ENCODE peak calls at places on chromosome 11, in ten cellular contexts. One of them, this sample, is unnamed.

GRCh38 chr11:61106906-61107470 is 4.7 kb downstream of the CD5 start:
- DNase-seq in AG09309: no peak
- DNase-seq in colonic mucosa: no peak
- DNase-seq in activated T-helper 9 cell treated with anti-CD3 and anti-CD28 coated beads, Interleukin-2, amount 50 U/mL, for 16 hours: no peak
- DNase-seq in T-helper 1 cell: no peak
- DNase-seq in pancreas: no peak
- DNase-seq in stimulated activated CD4-positive, alpha-beta T cell treated with anti-CD3 and anti-CD28 coated beads, TNF-alpha, amount 100 ng/mL, for 1 hour: no peak
- DNase-seq in CD8-positive, alpha-beta memory T cell: no peak
- DNase-seq in LNCaP clone FGC: no peak
- DNase-seq in CD8-positive, alpha-beta T cell: no peak
- DNase-seq in this sample: no peak

GRCh38 chr11:44998051-44998450 is 47.4 kb upstream of the TP53I11 start:
- DNase-seq in pancreas: no peak
- DNase-seq in CD8-positive, alpha-beta memory T cell: no peak
- DNase-seq in activated T-helper 9 cell treated with anti-CD3 and anti-CD28 coated beads, Interleukin-2, amount 50 U/mL, for 16 hours: no peak
- DNase-seq in AG09309: no peak
- DNase-seq in colonic mucosa: no peak
- DNase-seq in CD8-positive, alpha-beta T cell: no peak
- DNase-seq in stimulated activated CD4-positive, alpha-beta T cell treated with anti-CD3 and anti-CD28 coated beads, TNF-alpha, amount 100 ng/mL, for 1 hour: no peak
- DNase-seq in LNCaP clone FGC: no peak
- DNase-seq in T-helper 1 cell: no peak
- DNase-seq in this sample: no peak

GRCh38 chr11:65764434-65764833 is 16.3 kb downstream of the AP5B1 start:
- DNase-seq in CD8-positive, alpha-beta memory T cell: no peak
- DNase-seq in T-helper 1 cell: no peak
- DNase-seq in pancreas: no peak
- DNase-seq in activated T-helper 9 cell treated with anti-CD3 and anti-CD28 coated beads, Interleukin-2, amount 50 U/mL, for 16 hours: no peak
- DNase-seq in colonic mucosa: peak; percentile 29
- DNase-seq in CD8-positive, alpha-beta T cell: no peak
- DNase-seq in AG09309: no peak
- DNase-seq in stimulated activated CD4-positive, alpha-beta T cell treated with anti-CD3 and anti-CD28 coated beads, TNF-alpha, amount 100 ng/mL, for 1 hour: no peak
- DNase-seq in LNCaP clone FGC: no peak
- DNase-seq in this sample: no peak

GRCh38 chr11:93370260-93370659 is 39.7 kb downstream of the DEUP1 start:
- DNase-seq in pancreas: no peak
- DNase-seq in activated T-helper 9 cell treated with anti-CD3 and anti-CD28 coated beads, Interleukin-2, amount 50 U/mL, for 16 hours: no peak
- DNase-seq in T-helper 1 cell: no peak
- DNase-seq in CD8-positive, alpha-beta T cell: no peak
- DNase-seq in LNCaP clone FGC: no peak
- DNase-seq in AG09309: peak; percentile 17
- DNase-seq in colonic mucosa: no peak
- DNase-seq in CD8-positive, alpha-beta memory T cell: no peak
- DNase-seq in stimulated activated CD4-positive, alpha-beta T cell treated with anti-CD3 and anti-CD28 coated beads, TNF-alpha, amount 100 ng/mL, for 1 hour: no peak
- DNase-seq in this sample: no peak

GRCh38 chr11:36719708-36720107 is 121.7 kb upstream of the RAG2 start:
- DNase-seq in AG09309: no peak
- DNase-seq in T-helper 1 cell: no peak
- DNase-seq in stimulated activated CD4-positive, alpha-beta T cell treated with anti-CD3 and anti-CD28 coated beads, TNF-alpha, amount 100 ng/mL, for 1 hour: no peak
- DNase-seq in colonic mucosa: no peak
- DNase-seq in CD8-positive, alpha-beta T cell: no peak
- DNase-seq in CD8-positive, alpha-beta memory T cell: no peak
- DNase-seq in pancreas: no peak
- DNase-seq in activated T-helper 9 cell treated with anti-CD3 and anti-CD28 coated beads, Interleukin-2, amount 50 U/mL, for 16 hours: no peak
- DNase-seq in LNCaP clone FGC: no peak
- DNase-seq in this sample: no peak

GRCh38 chr11:8206251-8207079 is 37.6 kb upstream of the RIC3 start:
- DNase-seq in CD8-positive, alpha-beta T cell: no peak
- DNase-seq in AG09309: no peak
- DNase-seq in pancreas: peak; percentile 42
- DNase-seq in stimulated activated CD4-positive, alpha-beta T cell treated with anti-CD3 and anti-CD28 coated beads, TNF-alpha, amount 100 ng/mL, for 1 hour: no peak
- DNase-seq in T-helper 1 cell: no peak
- DNase-seq in LNCaP clone FGC: no peak
- DNase-seq in colonic mucosa: peak; percentile 32
- DNase-seq in activated T-helper 9 cell treated with anti-CD3 and anti-CD28 coated beads, Interleukin-2, amount 50 U/mL, for 16 hours: no peak
- DNase-seq in CD8-positive, alpha-beta memory T cell: no peak
- DNase-seq in this sample: no peak

GRCh38 chr11:106424111-106424510 is 346.6 kb downstream of the AASDHPPT start:
- DNase-seq in colonic mucosa: no peak
- DNase-seq in pancreas: no peak
- DNase-seq in CD8-positive, alpha-beta T cell: no peak
- DNase-seq in AG09309: no peak
- DNase-seq in stimulated activated CD4-positive, alpha-beta T cell treated with anti-CD3 and anti-CD28 coated beads, TNF-alpha, amount 100 ng/mL, for 1 hour: no peak
- DNase-seq in CD8-positive, alpha-beta memory T cell: no peak
- DNase-seq in activated T-helper 9 cell treated with anti-CD3 and anti-CD28 coated beads, Interleukin-2, amount 50 U/mL, for 16 hours: no peak
- DNase-seq in LNCaP clone FGC: no peak
- DNase-seq in T-helper 1 cell: no peak
- DNase-seq in this sample: no peak

GRCh38 chr11:102974552-102975280 is 19.2 kb upstream of the MMP13 start:
- DNase-seq in LNCaP clone FGC: no peak
- DNase-seq in T-helper 1 cell: no peak
- DNase-seq in pancreas: no peak
- DNase-seq in CD8-positive, alpha-beta memory T cell: no peak
- DNase-seq in AG09309: no peak
- DNase-seq in CD8-positive, alpha-beta T cell: no peak
- DNase-seq in colonic mucosa: no peak
- DNase-seq in activated T-helper 9 cell treated with anti-CD3 and anti-CD28 coated beads, Interleukin-2, amount 50 U/mL, for 16 hours: no peak
- DNase-seq in stimulated activated CD4-positive, alpha-beta T cell treated with anti-CD3 and anti-CD28 coated beads, TNF-alpha, amount 100 ng/mL, for 1 hour: no peak
- DNase-seq in this sample: no peak

GRCh38 chr11:67436459-67437081 is 912 bp downstream of the PTPRCAP start:
- DNase-seq in stimulated activated CD4-positive, alpha-beta T cell treated with anti-CD3 and anti-CD28 coated beads, TNF-alpha, amount 100 ng/mL, for 1 hour: peak; percentile 47
- DNase-seq in T-helper 1 cell: no peak
- DNase-seq in LNCaP clone FGC: no peak
- DNase-seq in activated T-helper 9 cell treated with anti-CD3 and anti-CD28 coated beads, Interleukin-2, amount 50 U/mL, for 16 hours: no peak
- DNase-seq in AG09309: no peak
- DNase-seq in colonic mucosa: no peak
- DNase-seq in CD8-positive, alpha-beta T cell: peak; percentile 66
- DNase-seq in pancreas: no peak
- DNase-seq in CD8-positive, alpha-beta memory T cell: peak; percentile 44
- DNase-seq in this sample: no peak

GRCh38 chr11:77073328-77074001 is 6.7 kb downstream of the CAPN5 start:
- DNase-seq in CD8-positive, alpha-beta memory T cell: no peak
- DNase-seq in pancreas: peak; percentile 61
- DNase-seq in LNCaP clone FGC: no peak
- DNase-seq in colonic mucosa: peak; percentile 94
- DNase-seq in stimulated activated CD4-positive, alpha-beta T cell treated with anti-CD3 and anti-CD28 coated beads, TNF-alpha, amount 100 ng/mL, for 1 hour: no peak
- DNase-seq in T-helper 1 cell: no peak
- DNase-seq in CD8-positive, alpha-beta T cell: no peak
- DNase-seq in activated T-helper 9 cell treated with anti-CD3 and anti-CD28 coated beads, Interleukin-2, amount 50 U/mL, for 16 hours: no peak
- DNase-seq in AG09309: peak; percentile 79
- DNase-seq in this sample: peak; percentile 60

GRCh38 chr11:14275081-14275480 is 83.9 kb downstream of the RRAS2 start:
- DNase-seq in activated T-helper 9 cell treated with anti-CD3 and anti-CD28 coated beads, Interleukin-2, amount 50 U/mL, for 16 hours: no peak
- DNase-seq in CD8-positive, alpha-beta memory T cell: no peak
- DNase-seq in AG09309: no peak
- DNase-seq in T-helper 1 cell: no peak
- DNase-seq in LNCaP clone FGC: no peak
- DNase-seq in pancreas: no peak
- DNase-seq in colonic mucosa: no peak
- DNase-seq in stimulated activated CD4-positive, alpha-beta T cell treated with anti-CD3 and anti-CD28 coated beads, TNF-alpha, amount 100 ng/mL, for 1 hour: no peak
- DNase-seq in CD8-positive, alpha-beta T cell: no peak
- DNase-seq in this sample: no peak

GRCh38 chr11:124788521-124788920 is 11.7 kb downstream of the MSANTD2 start:
- DNase-seq in activated T-helper 9 cell treated with anti-CD3 and anti-CD28 coated beads, Interleukin-2, amount 50 U/mL, for 16 hours: no peak
- DNase-seq in CD8-positive, alpha-beta T cell: no peak
- DNase-seq in stimulated activated CD4-positive, alpha-beta T cell treated with anti-CD3 and anti-CD28 coated beads, TNF-alpha, amount 100 ng/mL, for 1 hour: no peak
- DNase-seq in CD8-positive, alpha-beta memory T cell: no peak
- DNase-seq in LNCaP clone FGC: no peak
- DNase-seq in pancreas: no peak
- DNase-seq in colonic mucosa: no peak
- DNase-seq in AG09309: no peak
- DNase-seq in T-helper 1 cell: no peak
- DNase-seq in this sample: no peak

GRCh38 chr11:11985016-11985715 is 23.3 kb downstream of the DKK3 start:
- DNase-seq in pancreas: no peak
- DNase-seq in LNCaP clone FGC: no peak
- DNase-seq in AG09309: no peak
- DNase-seq in stimulated activated CD4-positive, alpha-beta T cell treated with anti-CD3 and anti-CD28 coated beads, TNF-alpha, amount 100 ng/mL, for 1 hour: no peak
- DNase-seq in T-helper 1 cell: no peak
- DNase-seq in CD8-positive, alpha-beta memory T cell: no peak
- DNase-seq in activated T-helper 9 cell treated with anti-CD3 and anti-CD28 coated beads, Interleukin-2, amount 50 U/mL, for 16 hours: no peak
- DNase-seq in colonic mucosa: no peak
- DNase-seq in CD8-positive, alpha-beta T cell: no peak
- DNase-seq in this sample: no peak

GRCh38 chr11:36309779-36310178 is 13.7 kb downstream of the PRR5L start:
- DNase-seq in activated T-helper 9 cell treated with anti-CD3 and anti-CD28 coated beads, Interleukin-2, amount 50 U/mL, for 16 hours: no peak
- DNase-seq in CD8-positive, alpha-beta memory T cell: no peak
- DNase-seq in CD8-positive, alpha-beta T cell: no peak
- DNase-seq in AG09309: no peak
- DNase-seq in pancreas: no peak
- DNase-seq in colonic mucosa: no peak
- DNase-seq in T-helper 1 cell: no peak
- DNase-seq in stimulated activated CD4-positive, alpha-beta T cell treated with anti-CD3 and anti-CD28 coated beads, TNF-alpha, amount 100 ng/mL, for 1 hour: no peak
- DNase-seq in LNCaP clone FGC: no peak
- DNase-seq in this sample: no peak

GRCh38 chr11:134372961-134373360 is 39.1 kb downstream of the B3GAT1 start:
- DNase-seq in LNCaP clone FGC: no peak
- DNase-seq in T-helper 1 cell: no peak
- DNase-seq in activated T-helper 9 cell treated with anti-CD3 and anti-CD28 coated beads, Interleukin-2, amount 50 U/mL, for 16 hours: no peak
- DNase-seq in AG09309: no peak
- DNase-seq in CD8-positive, alpha-beta T cell: no peak
- DNase-seq in CD8-positive, alpha-beta memory T cell: no peak
- DNase-seq in pancreas: no peak
- DNase-seq in colonic mucosa: no peak
- DNase-seq in stimulated activated CD4-positive, alpha-beta T cell treated with anti-CD3 and anti-CD28 coated beads, TNF-alpha, amount 100 ng/mL, for 1 hour: no peak
- DNase-seq in this sample: no peak

GRCh38 chr11:113572349-113572748 is 97.2 kb upstream of the DRD2 start:
- DNase-seq in CD8-positive, alpha-beta T cell: no peak
- DNase-seq in LNCaP clone FGC: no peak
- DNase-seq in stimulated activated CD4-positive, alpha-beta T cell treated with anti-CD3 and anti-CD28 coated beads, TNF-alpha, amount 100 ng/mL, for 1 hour: no peak
- DNase-seq in pancreas: no peak
- DNase-seq in CD8-positive, alpha-beta memory T cell: no peak
- DNase-seq in T-helper 1 cell: no peak
- DNase-seq in colonic mucosa: no peak
- DNase-seq in AG09309: no peak
- DNase-seq in activated T-helper 9 cell treated with anti-CD3 and anti-CD28 coated beads, Interleukin-2, amount 50 U/mL, for 16 hours: no peak
- DNase-seq in this sample: no peak

GRCh38 chr11:67265633-67266423 is 445 bp upstream of the GRK2 start:
- DNase-seq in CD8-positive, alpha-beta memory T cell: peak; percentile 69
- DNase-seq in pancreas: peak; percentile 71
- DNase-seq in colonic mucosa: peak; percentile 83
- DNase-seq in AG09309: no peak
- DNase-seq in LNCaP clone FGC: no peak
- DNase-seq in T-helper 1 cell: peak; percentile 57
- DNase-seq in stimulated activated CD4-positive, alpha-beta T cell treated with anti-CD3 and anti-CD28 coated beads, TNF-alpha, amount 100 ng/mL, for 1 hour: no peak
- DNase-seq in activated T-helper 9 cell treated with anti-CD3 and anti-CD28 coated beads, Interleukin-2, amount 50 U/mL, for 16 hours: peak; percentile 73
- DNase-seq in CD8-positive, alpha-beta T cell: peak; percentile 74
- DNase-seq in this sample: peak; percentile 88

GRCh38 chr11:71282581-71283351 is 30.4 kb upstream of the SHANK2 start:
- DNase-seq in LNCaP clone FGC: no peak
- DNase-seq in CD8-positive, alpha-beta T cell: no peak
- DNase-seq in T-helper 1 cell: no peak
- DNase-seq in AG09309: no peak
- DNase-seq in colonic mucosa: peak; percentile 60
- DNase-seq in activated T-helper 9 cell treated with anti-CD3 and anti-CD28 coated beads, Interleukin-2, amount 50 U/mL, for 16 hours: no peak
- DNase-seq in stimulated activated CD4-positive, alpha-beta T cell treated with anti-CD3 and anti-CD28 coated beads, TNF-alpha, amount 100 ng/mL, for 1 hour: no peak
- DNase-seq in pancreas: peak; percentile 10
- DNase-seq in CD8-positive, alpha-beta memory T cell: no peak
- DNase-seq in this sample: no peak

GRCh38 chr11:36013950-36014349 is 70.1 kb downstream of the LDLRAD3 start:
- DNase-seq in CD8-positive, alpha-beta T cell: no peak
- DNase-seq in LNCaP clone FGC: no peak
- DNase-seq in CD8-positive, alpha-beta memory T cell: no peak
- DNase-seq in activated T-helper 9 cell treated with anti-CD3 and anti-CD28 coated beads, Interleukin-2, amount 50 U/mL, for 16 hours: no peak
- DNase-seq in AG09309: no peak
- DNase-seq in colonic mucosa: no peak
- DNase-seq in T-helper 1 cell: no peak
- DNase-seq in pancreas: no peak
- DNase-seq in stimulated activated CD4-positive, alpha-beta T cell treated with anti-CD3 and anti-CD28 coated beads, TNF-alpha, amount 100 ng/mL, for 1 hour: no peak
- DNase-seq in this sample: no peak

GRCh38 chr11:124928942-124929663 is 6.7 kb downstream of the HEPACAM start:
- DNase-seq in LNCaP clone FGC: no peak
- DNase-seq in activated T-helper 9 cell treated with anti-CD3 and anti-CD28 coated beads, Interleukin-2, amount 50 U/mL, for 16 hours: no peak
- DNase-seq in CD8-positive, alpha-beta T cell: no peak
- DNase-seq in T-helper 1 cell: no peak
- DNase-seq in colonic mucosa: no peak
- DNase-seq in CD8-positive, alpha-beta memory T cell: no peak
- DNase-seq in AG09309: no peak
- DNase-seq in stimulated activated CD4-positive, alpha-beta T cell treated with anti-CD3 and anti-CD28 coated beads, TNF-alpha, amount 100 ng/mL, for 1 hour: no peak
- DNase-seq in pancreas: no peak
- DNase-seq in this sample: no peak

GRCh38 chr11:67629386-67630229 is at the start of gene NUDT8:
- DNase-seq in T-helper 1 cell: peak; percentile 76
- DNase-seq in CD8-positive, alpha-beta memory T cell: peak; percentile 85
- DNase-seq in AG09309: no peak
- DNase-seq in LNCaP clone FGC: peak; percentile 50
- DNase-seq in CD8-positive, alpha-beta T cell: peak; percentile 97
- DNase-seq in pancreas: peak; percentile 75
- DNase-seq in stimulated activated CD4-positive, alpha-beta T cell treated with anti-CD3 and anti-CD28 coated beads, TNF-alpha, amount 100 ng/mL, for 1 hour: peak; percentile 64
- DNase-seq in activated T-helper 9 cell treated with anti-CD3 and anti-CD28 coated beads, Interleukin-2, amount 50 U/mL, for 16 hours: peak; percentile 82
- DNase-seq in colonic mucosa: peak; percentile 89
- DNase-seq in this sample: peak; percentile 91

GRCh38 chr11:31045335-31045734 is 324.2 kb downstream of the DCDC1 start:
- DNase-seq in activated T-helper 9 cell treated with anti-CD3 and anti-CD28 coated beads, Interleukin-2, amount 50 U/mL, for 16 hours: no peak
- DNase-seq in T-helper 1 cell: no peak
- DNase-seq in CD8-positive, alpha-beta T cell: no peak
- DNase-seq in AG09309: no peak
- DNase-seq in stimulated activated CD4-positive, alpha-beta T cell treated with anti-CD3 and anti-CD28 coated beads, TNF-alpha, amount 100 ng/mL, for 1 hour: no peak
- DNase-seq in pancreas: no peak
- DNase-seq in LNCaP clone FGC: peak; percentile 15
- DNase-seq in colonic mucosa: no peak
- DNase-seq in CD8-positive, alpha-beta memory T cell: no peak
- DNase-seq in this sample: no peak

GRCh38 chr11:71449596-71449995 is 1.4 kb upstream of the DHCR7 start:
- DNase-seq in stimulated activated CD4-positive, alpha-beta T cell treated with anti-CD3 and anti-CD28 coated beads, TNF-alpha, amount 100 ng/mL, for 1 hour: no peak
- DNase-seq in T-helper 1 cell: no peak
- DNase-seq in colonic mucosa: no peak
- DNase-seq in LNCaP clone FGC: no peak
- DNase-seq in AG09309: no peak
- DNase-seq in CD8-positive, alpha-beta T cell: no peak
- DNase-seq in CD8-positive, alpha-beta memory T cell: no peak
- DNase-seq in activated T-helper 9 cell treated with anti-CD3 and anti-CD28 coated beads, Interleukin-2, amount 50 U/mL, for 16 hours: no peak
- DNase-seq in pancreas: no peak
- DNase-seq in this sample: no peak

GRCh38 chr11:117410861-117411725 is 83.4 kb downstream of the CEP164 start:
- DNase-seq in stimulated activated CD4-positive, alpha-beta T cell treated with anti-CD3 and anti-CD28 coated beads, TNF-alpha, amount 100 ng/mL, for 1 hour: no peak
- DNase-seq in T-helper 1 cell: no peak
- DNase-seq in CD8-positive, alpha-beta T cell: no peak
- DNase-seq in AG09309: no peak
- DNase-seq in activated T-helper 9 cell treated with anti-CD3 and anti-CD28 coated beads, Interleukin-2, amount 50 U/mL, for 16 hours: no peak
- DNase-seq in LNCaP clone FGC: no peak
- DNase-seq in colonic mucosa: no peak
- DNase-seq in CD8-positive, alpha-beta memory T cell: no peak
- DNase-seq in pancreas: no peak
- DNase-seq in this sample: no peak

GRCh38 chr11:128711136-128711535 is 17.3 kb downstream of the FLI1 start:
- DNase-seq in stimulated activated CD4-positive, alpha-beta T cell treated with anti-CD3 and anti-CD28 coated beads, TNF-alpha, amount 100 ng/mL, for 1 hour: no peak
- DNase-seq in pancreas: no peak
- DNase-seq in CD8-positive, alpha-beta T cell: no peak
- DNase-seq in CD8-positive, alpha-beta memory T cell: no peak
- DNase-seq in AG09309: no peak
- DNase-seq in LNCaP clone FGC: no peak
- DNase-seq in T-helper 1 cell: no peak
- DNase-seq in activated T-helper 9 cell treated with anti-CD3 and anti-CD28 coated beads, Interleukin-2, amount 50 U/mL, for 16 hours: no peak
- DNase-seq in colonic mucosa: no peak
- DNase-seq in this sample: no peak

GRCh38 chr11:93054279-93054678 is 84.8 kb downstream of the MTNR1B start:
- DNase-seq in AG09309: no peak
- DNase-seq in colonic mucosa: no peak
- DNase-seq in pancreas: no peak
- DNase-seq in activated T-helper 9 cell treated with anti-CD3 and anti-CD28 coated beads, Interleukin-2, amount 50 U/mL, for 16 hours: no peak
- DNase-seq in LNCaP clone FGC: no peak
- DNase-seq in CD8-positive, alpha-beta T cell: no peak
- DNase-seq in T-helper 1 cell: no peak
- DNase-seq in CD8-positive, alpha-beta memory T cell: no peak
- DNase-seq in stimulated activated CD4-positive, alpha-beta T cell treated with anti-CD3 and anti-CD28 coated beads, TNF-alpha, amount 100 ng/mL, for 1 hour: no peak
- DNase-seq in this sample: no peak

GRCh38 chr11:67287355-67288197 is 1.5 kb upstream of the ANKRD13D start:
- DNase-seq in stimulated activated CD4-positive, alpha-beta T cell treated with anti-CD3 and anti-CD28 coated beads, TNF-alpha, amount 100 ng/mL, for 1 hour: no peak
- DNase-seq in CD8-positive, alpha-beta memory T cell: no peak
- DNase-seq in pancreas: no peak
- DNase-seq in AG09309: no peak
- DNase-seq in LNCaP clone FGC: no peak
- DNase-seq in colonic mucosa: no peak
- DNase-seq in T-helper 1 cell: no peak
- DNase-seq in CD8-positive, alpha-beta T cell: no peak
- DNase-seq in activated T-helper 9 cell treated with anti-CD3 and anti-CD28 coated beads, Interleukin-2, amount 50 U/mL, for 16 hours: no peak
- DNase-seq in this sample: peak; percentile 26

GRCh38 chr11:104858882-104859735 is 39.2 kb downstream of the CASP12 start:
- DNase-seq in CD8-positive, alpha-beta memory T cell: no peak
- DNase-seq in stimulated activated CD4-positive, alpha-beta T cell treated with anti-CD3 and anti-CD28 coated beads, TNF-alpha, amount 100 ng/mL, for 1 hour: no peak
- DNase-seq in pancreas: no peak
- DNase-seq in activated T-helper 9 cell treated with anti-CD3 and anti-CD28 coated beads, Interleukin-2, amount 50 U/mL, for 16 hours: no peak
- DNase-seq in T-helper 1 cell: no peak
- DNase-seq in CD8-positive, alpha-beta T cell: no peak
- DNase-seq in LNCaP clone FGC: no peak
- DNase-seq in AG09309: no peak
- DNase-seq in colonic mucosa: no peak
- DNase-seq in this sample: no peak

This sample was measured in lower lobe of right lung.